ENCODE peak calls at places on chromosomes 2 and 18, in eight cellular contexts. L, I, J, G, Q, S, T and V are unnamed samples.

GRCh38 chr18:63290456-63291200 is 28.9 kb downstream of the BCL2 start:
- DNase-seq in L (peak; percentile 71), I (no peak), J (no peak), G (no peak), Q (no peak), S (no peak), T (no peak), V (peak; percentile 40)

GRCh38 chr18:68666316-68666715 is 48.6 kb downstream of the TMX3 start:
- DNase-seq in L (no peak), I (peak; percentile 58), J (no peak), G (no peak), Q (peak; percentile 24), S (peak; percentile 14), T (no peak), V (no peak)

GRCh38 chr18:78113445-78113844 is 863.8 kb downstream of the GALR1 start:
- DNase-seq in L (no peak), I (no peak), J (no peak), G (no peak), Q (peak; percentile 35), S (no peak), T (no peak), V (no peak)

GRCh38 chr2:31888550-31888949 is 122.3 kb downstream of the MEMO1 start:
- DNase-seq in L (no peak), I (no peak), J (no peak), G (no peak), Q (no peak), S (no peak), T (no peak), V (no peak)

GRCh38 chr2:105760639-105761337 is 16.1 kb downstream of the NCK2 start:
- DNase-seq in L (no peak), I (no peak), J (no peak), G (no peak), Q (no peak), S (no peak), T (no peak), V (no peak)

GRCh38 chr2:113980946-113981345 is 91.1 kb downstream of the ACTR3 start:
- DNase-seq in L (no peak), I (peak; percentile 57), J (no peak), G (no peak), Q (no peak), S (peak; percentile 70), T (no peak), V (no peak)

GRCh38 chr2:18379869-18380268 is 180.6 kb downstream of the RDH14 start:
- DNase-seq in L (no peak), I (no peak), J (no peak), G (no peak), Q (peak; percentile 33), S (no peak), T (peak; percentile 59), V (peak; percentile 38)

GRCh38 chr2:143629344-143629743 is 500.1 kb downstream of the ARHGAP15 start:
- DNase-seq in L (no peak), I (peak; percentile 65), J (no peak), G (no peak), Q (no peak), S (peak; percentile 45), T (no peak), V (no peak)

GRCh38 chr2:113251118-113251517 is 27.6 kb downstream of the PAX8 start:
- DNase-seq in L (peak; percentile 83), I (no peak), J (no peak), G (no peak), Q (no peak), S (no peak), T (no peak), V (no peak)

GRCh38 chr2:195662138-195662537 is 5.1 kb downstream of the SLC39A10 start:
- DNase-seq in L (no peak), I (no peak), J (no peak), G (no peak), Q (no peak), S (no peak), T (no peak), V (no peak)

GRCh38 chr18:9413586-9413985 is 61.7 kb upstream of the RALBP1 start:
- DNase-seq in L (no peak), I (peak; percentile 89), J (no peak), G (no peak), Q (no peak), S (peak; percentile 70), T (no peak), V (no peak)

GRCh38 chr18:25329783-25330182 is 22.2 kb downstream of the ZNF521 start:
- DNase-seq in L (no peak), I (no peak), J (no peak), G (no peak), Q (no peak), S (peak; percentile 10), T (no peak), V (peak; percentile 11)

GRCh38 chr2:46297546-46298271 is 502 bp downstream of the EPAS1 start:
- DNase-seq in L (peak; percentile 79), I (no peak), J (peak; percentile 53), G (peak; percentile 89), Q (peak; percentile 74), S (peak; percentile 53), T (peak; percentile 49), V (peak; percentile 57)

GRCh38 chr18:48167901-48168300 is 237.4 kb upstream of the SMAD2 start:
- DNase-seq in L (no peak), I (no peak), J (no peak), G (no peak), Q (no peak), S (no peak), T (no peak), V (peak; percentile 21)

GRCh38 chr18:10454800-10455550 is 540 bp downstream of the APCDD1 start:
- DNase-seq in L (no peak), I (no peak), J (no peak), G (no peak), Q (peak; percentile 82), S (peak; percentile 46), T (peak; percentile 30), V (no peak)

GRCh38 chr2:119333833-119334232 is 32.8 kb downstream of the C2orf76 start:
- DNase-seq in L (no peak), I (no peak), J (no peak), G (no peak), Q (no peak), S (no peak), T (no peak), V (no peak)

GRCh38 chr18:13292736-13293135 is 74.2 kb downstream of the LDLRAD4 start:
- DNase-seq in L (no peak), I (no peak), J (no peak), G (no peak), Q (no peak), S (no peak), T (no peak), V (no peak)

GRCh38 chr2:43345391-43345813 is 119.0 kb upstream of the ZFP36L2 start:
- DNase-seq in L (no peak), I (peak; percentile 25), J (no peak), G (no peak), Q (no peak), S (peak; percentile 19), T (no peak), V (peak; percentile 44)

GRCh38 chr18:29321561-29321960 is 1144.6 kb upstream of the CDH2 start:
- DNase-seq in L (no peak), I (peak; percentile 6), J (no peak), G (no peak), Q (no peak), S (peak; percentile 6), T (no peak), V (no peak)